ENCODE peak calls at places on chromosome 17, in eight cellular contexts. J, O, P, Q, G, K, H and M are unnamed samples.

GRCh38 chr17:8069587-8069860 is 18.0 kb downstream of the ALOX12B start:
- DNase-seq in Q (no peak), K (no peak), G (no peak), O (no peak), P (no peak), J (no peak), H (no peak), M (no peak)

GRCh38 chr17:21034350-21035235 is 8.2 kb downstream of the USP22 start:
- DNase-seq in Q (no peak), K (no peak), P (peak), J (no peak), G (no peak), H (no peak), O (peak), M (peak)

GRCh38 chr17:73308017-73308823 is 3.6 kb downstream of the CDC42EP4 start:
- DNase-seq in H (peak), O (no peak), K (peak), Q (no peak), P (peak), G (peak), J (peak), M (peak)

GRCh38 chr17:67912656-67913055 is 83.6 kb downstream of the C17orf58 start:
- DNase-seq in Q (no peak), K (no peak), H (no peak), G (no peak), O (no peak), P (no peak), J (no peak), M (no peak)

GRCh38 chr17:9809409-9809808 is 12.5 kb downstream of the GSG1L2 start:
- DNase-seq in Q (no peak), H (no peak), G (no peak), K (no peak), P (no peak), J (no peak), O (no peak), M (no peak)

GRCh38 chr17:57459286-57459915 is 203.1 kb downstream of the MSI2 start:
- DNase-seq in G (no peak), K (no peak), P (peak), Q (no peak), O (no peak), J (no peak), H (no peak), M (peak)

GRCh38 chr17:41680426-41681040 is 8.2 kb upstream of the EIF1 start:
- DNase-seq in G (no peak), O (no peak), H (no peak), K (no peak), P (no peak), Q (no peak), J (no peak), M (no peak)

GRCh38 chr17:79137015-79137770 is 62.6 kb downstream of the ENGASE start:
- DNase-seq in P (no peak), K (no peak), H (no peak), Q (no peak), G (no peak), J (no peak), O (no peak), M (no peak)

GRCh38 chr17:6244253-6244652 is 174.1 kb downstream of the WSCD1 start:
- DNase-seq in O (no peak), J (no peak), P (no peak), H (no peak), K (no peak), G (no peak), Q (no peak), M (no peak)

GRCh38 chr17:60155427-60155814 is 5.6 kb downstream of the CA4 start:
- DNase-seq in K (no peak), P (no peak), J (no peak), H (no peak), G (no peak), O (no peak), Q (no peak), M (no peak)

GRCh38 chr17:74147966-74148365 is 55.5 kb upstream of the RPL38 start:
- DNase-seq in O (no peak), K (no peak), J (no peak), G (no peak), H (no peak), P (no peak), Q (no peak), M (no peak)

GRCh38 chr17:44121997-44122824 is 1.2 kb downstream of the HDAC5 start:
- DNase-seq in H (no peak), O (peak), P (no peak), Q (no peak), G (no peak), K (no peak), J (no peak), M (no peak)

GRCh38 chr17:44119798-44120197 is 3.6 kb downstream of the HDAC5 start:
- DNase-seq in H (no peak), O (no peak), K (no peak), P (no peak), J (no peak), G (no peak), Q (no peak), M (no peak)

GRCh38 chr17:44119062-44119461 is 4.4 kb downstream of the HDAC5 start:
- DNase-seq in P (no peak), G (no peak), O (no peak), Q (no peak), H (no peak), J (no peak), K (no peak), M (no peak)

GRCh38 chr17:44122825-44123355 is 551 bp downstream of the HDAC5 start:
- DNase-seq in H (no peak), K (no peak), O (peak), P (no peak), Q (no peak), G (no peak), J (no peak), M (no peak)

GRCh38 chr17:44121206-44121605 is 2.2 kb downstream of the HDAC5 start:
- DNase-seq in K (no peak), J (no peak), Q (no peak), H (no peak), G (no peak), P (no peak), O (no peak), M (no peak)
- H3K4me3 ChIP-seq in K (no peak), J (peak), Q (no peak), H (peak), G (no peak), P (no peak), O (peak), M (no peak)

DNA sequence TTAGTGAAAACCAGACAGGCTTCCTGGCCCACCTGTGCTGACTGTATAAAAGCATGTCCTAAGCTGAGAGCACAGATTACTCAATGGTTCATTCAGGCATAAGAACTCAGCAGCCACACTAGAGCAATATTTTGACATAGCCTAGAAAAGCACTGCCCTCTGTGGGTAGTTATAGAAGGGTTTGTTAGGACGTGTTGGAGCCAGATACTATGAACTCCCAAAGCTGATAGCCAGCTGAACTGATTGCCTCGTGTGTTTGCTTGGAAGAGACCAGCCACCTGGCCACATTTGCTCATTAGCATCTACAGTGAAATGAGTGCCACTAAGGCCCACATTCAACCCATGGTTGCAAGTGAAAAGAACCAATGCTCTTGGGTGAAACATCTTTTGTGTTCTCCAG is 30.8 kb upstream of the ABCA5 start:
- DNase-seq in Q (no peak), P (peak), O (peak), G (no peak), K (peak), H (no peak), J (peak), M (peak)
- TF ChIP-seq CTCF in Q (no peak), P (no peak), O (peak), G (no peak), K (no peak), H (no peak), J (no peak), M (no peak)

GRCh38 chr17:47844814-47845453 is 3.9 kb upstream of the SCRN2 start:
- DNase-seq in H (no peak), K (no peak), J (no peak), P (no peak), Q (no peak), O (peak), G (no peak), M (peak)

GRCh38 chr17:47850373-47850691 is 631 bp downstream of the SP6 start:
- DNase-seq in H (no peak), K (no peak), J (no peak), G (no peak), Q (no peak), P (no peak), O (no peak), M (no peak)

GRCh38 chr17:47848198-47848513 is 2.8 kb downstream of the SP6 start:
- DNase-seq in Q (no peak), H (no peak), K (no peak), J (no peak), P (no peak), G (no peak), O (no peak), M (no peak)

GRCh38 chr17:47846741-47847340 is 4.1 kb downstream of the SP6 start:
- DNase-seq in G (no peak), J (peak), Q (no peak), O (peak), H (no peak), K (no peak), P (no peak), M (no peak)

DNA sequence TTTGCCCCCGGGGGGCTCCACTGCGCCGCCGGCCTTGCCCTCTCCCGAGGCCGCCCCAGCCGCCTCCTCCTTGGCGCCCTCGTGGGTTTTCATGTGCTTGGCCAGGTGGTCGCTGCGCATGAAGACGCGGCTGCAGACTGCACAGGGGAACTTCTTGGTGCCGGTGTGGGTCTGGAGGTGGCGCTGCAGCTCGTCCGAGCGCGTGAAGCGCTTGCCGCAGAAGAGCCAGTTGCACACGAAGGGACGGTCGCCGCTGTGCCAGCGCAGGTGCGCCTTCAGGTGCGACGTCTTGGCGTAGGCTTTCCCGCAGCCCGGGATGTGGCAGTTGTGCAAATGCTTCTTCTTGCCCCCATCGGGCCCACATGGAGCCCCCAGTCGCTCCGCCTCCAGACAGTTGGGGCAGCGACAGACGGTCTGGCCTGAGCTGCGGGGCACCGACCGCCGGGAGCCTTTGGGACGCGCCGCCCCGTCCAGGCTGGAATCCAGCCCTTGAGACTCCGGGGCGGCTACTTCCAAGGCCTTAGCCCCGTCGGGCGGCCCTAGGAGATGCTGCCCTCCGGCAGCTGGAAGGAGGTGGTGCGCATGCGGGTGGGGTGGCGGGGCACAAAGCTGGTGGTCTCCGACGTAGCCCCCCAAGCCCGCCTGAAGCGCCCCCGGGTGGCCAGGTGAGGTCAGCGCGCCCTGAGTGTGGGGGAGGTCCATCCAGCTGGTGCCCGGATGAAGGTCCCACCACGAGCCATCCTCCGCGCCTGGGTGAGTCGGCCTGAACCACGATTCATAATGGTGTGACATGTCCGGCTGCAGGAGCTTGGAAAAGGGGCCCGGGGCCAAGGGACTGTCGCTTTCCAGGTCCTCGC is 3.4 kb downstream of the SP6 start:
- DNase-seq in P (no peak), Q (no peak), K (no peak), J (peak), G (no peak), O (peak), H (no peak), M (peak)
- H3K4me3 ChIP-seq in P (no peak), Q (no peak), K (no peak), J (no peak), G (no peak), O (peak), H (no peak), M (no peak)

GRCh38 chr17:36600936-36601302 is 464 bp upstream of the MRM1 start:
- DNase-seq in H (no peak), P (no peak), J (no peak), Q (no peak), O (no peak), K (no peak), G (no peak), M (peak)
- TF ChIP-seq CTCF in H (no peak), P (no peak), J (no peak), Q (no peak), O (peak), K (no peak), G (no peak), M (no peak)

GRCh38 chr17:82372063-82372590 is 562 bp downstream of the UTS2R start:
- DNase-seq in K (no peak), Q (no peak), P (no peak), H (no peak), O (no peak), G (no peak), J (no peak), M (no peak)
- H3K4me3 ChIP-seq in K (peak), Q (no peak), P (no peak), H (no peak), O (peak), G (peak), J (peak), M (no peak)

DNA sequence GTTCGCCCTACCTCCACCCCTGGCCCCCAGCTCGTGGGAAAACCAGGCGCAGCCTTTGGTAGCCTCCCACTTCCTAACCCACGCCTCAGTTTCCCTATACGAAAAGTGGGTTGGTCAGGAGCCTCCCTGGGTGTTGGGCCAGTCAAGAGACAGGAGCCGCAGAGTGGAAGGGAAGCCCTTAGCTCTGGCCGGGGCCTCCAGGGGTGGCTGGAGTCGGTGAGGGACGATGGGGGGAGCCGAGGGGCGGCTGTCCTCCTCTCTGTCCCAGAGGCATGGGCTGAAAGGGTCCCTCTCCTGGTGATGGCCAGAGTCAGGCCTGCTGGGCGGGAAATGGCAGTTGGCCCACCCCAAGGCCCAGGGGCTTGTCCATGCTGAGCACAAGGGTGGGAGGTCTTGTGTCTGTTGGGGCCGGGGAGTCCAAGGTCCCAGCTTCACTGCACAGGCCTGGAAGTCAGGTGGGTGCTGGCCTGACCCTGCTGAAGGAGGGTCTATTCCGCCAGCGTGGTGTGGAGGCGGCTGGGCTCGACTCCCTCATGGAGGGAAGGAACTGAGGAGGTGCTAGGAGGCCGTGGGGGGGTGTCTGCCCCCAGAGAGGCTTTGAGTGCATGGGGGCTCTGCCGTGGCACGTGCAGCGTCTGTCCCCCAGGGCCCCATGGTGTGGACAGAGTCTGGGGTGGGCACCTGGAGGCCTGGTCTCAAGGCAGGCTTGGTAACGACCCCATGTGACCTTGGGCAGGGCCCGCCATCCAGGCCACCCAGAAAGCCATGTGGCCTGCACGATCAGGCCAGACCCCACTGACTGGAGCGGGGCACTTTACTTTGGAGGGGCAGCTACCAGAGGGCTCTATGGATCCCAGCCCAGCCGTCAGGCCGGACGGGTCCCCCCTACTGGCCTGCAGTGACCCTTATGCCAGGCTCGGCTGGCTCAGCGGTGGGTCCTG is 1.1 kb downstream of the SLC16A3 start:
- DNase-seq in K (no peak), G (no peak), Q (no peak), J (peak), H (no peak), O (no peak), P (no peak), M (no peak)
- TF ChIP-seq CTCF in K (no peak), G (no peak), Q (no peak), J (no peak), H (no peak), O (no peak), P (no peak), M (no peak)

DNA sequence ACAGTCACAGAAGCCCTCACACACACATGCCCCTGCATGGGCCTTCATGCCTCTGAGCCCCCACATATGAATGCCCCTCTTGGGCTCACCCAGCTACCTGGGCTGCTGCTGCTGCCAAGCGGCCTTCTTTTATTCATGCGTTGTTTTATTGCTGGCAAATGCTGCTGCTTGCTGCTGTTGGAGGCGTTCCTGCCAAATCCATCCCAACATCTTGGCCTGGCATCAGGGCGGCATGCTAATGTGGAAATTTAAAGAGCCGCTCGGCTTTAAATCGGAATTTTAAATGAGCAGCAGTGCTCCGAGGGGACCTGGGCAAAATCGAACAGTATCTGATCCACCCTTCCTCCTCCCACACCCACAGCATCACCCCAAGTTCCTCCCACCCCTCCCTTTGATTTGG is 39.0 kb downstream of the NEUROD2 start:
- DNase-seq in J (no peak), G (no peak), H (no peak), P (no peak), Q (no peak), O (no peak), K (no peak), M (no peak)
- H3K4me3 ChIP-seq in J (no peak), G (no peak), H (no peak), P (no peak), Q (no peak), O (no peak), K (no peak), M (no peak)

GRCh38 chr17:83051423-83052240 is 27.8 kb upstream of the METRNL start:
- DNase-seq in Q (peak), H (peak), P (peak), J (peak), O (peak), K (peak), G (peak), M (peak)
- TF ChIP-seq CTCF in Q (no peak), H (peak), P (no peak), J (no peak), O (no peak), K (no peak), G (peak), M (no peak)